ENCODE peak calls at places on chromosomes 5 and 9, in eight cellular contexts. K is tibial nerve; N is endodermal cell; R is adipocyte; D is SJSA1; Y is naive thymus-derived CD4-positive, alpha-beta T cell; W is uterus; P is psoas muscle. G is an unnamed sample. For H3K4me1, the result is how much of the 10 kb centered on the place peaks cover.

GRCh38 chr5:55141945-55142690 is 17.9 kb upstream of the GPX8 start:
- DNase-seq in N (no peak), P (no peak), K (no peak), W (no peak), R (no peak), Y (no peak), D (no peak), G (no peak)

GRCh38 chr9:84169240-84169639 is 171.3 kb downstream of the SLC28A3 start:
- DNase-seq in K (no peak), P (no peak), D (peak), Y (no peak), N (no peak), R (peak), W (no peak), G (no peak)

GRCh38 chr5:103057208-103058130 is 62.5 kb downstream of the GIN1 start:
- DNase-seq in N (peak), Y (no peak), R (no peak), D (no peak), P (no peak), W (no peak), K (no peak), G (no peak)

GRCh38 chr5:54215233-54215736 is 95.1 kb downstream of the ARL15 start:
- DNase-seq in N (peak), K (no peak), R (no peak), D (no peak), P (no peak), Y (no peak), W (no peak), G (no peak)

GRCh38 chr5:172145870-172146747 is 41.9 kb downstream of the STK10 start:
- DNase-seq in D (no peak), P (no peak), W (no peak), Y (no peak), N (peak), R (no peak), K (no peak), G (no peak)

GRCh38 chr9:135757356-135757755 is 55.4 kb downstream of the KCNT1 start:
- DNase-seq in K (no peak), P (peak), W (no peak), Y (no peak), N (no peak), R (no peak), D (no peak), G (no peak)

GRCh38 chr5:168653611-168654010 is 74.4 kb upstream of the PANK3 start:
- DNase-seq in Y (no peak), N (peak), W (no peak), D (no peak), R (peak), P (no peak), K (no peak), G (no peak)

GRCh38 chr9:115591584-115591984 is 473.6 kb upstream of the TNC start:
- DNase-seq in W (peak), R (peak), D (peak), N (peak), Y (no peak), P (peak), K (peak), G (peak)

GRCh38 chr5:55223988-55224240 is 3.2 kb downstream of the MCIDAS start:
- DNase-seq in D (no peak), P (no peak), Y (no peak), K (no peak), W (no peak), R (no peak), N (no peak), G (no peak)

GRCh38 chr5:1762878-1763547 is 36.6 kb downstream of the MRPL36 start:
- DNase-seq in R (no peak), N (peak), W (no peak), Y (no peak), P (no peak), D (peak), K (no peak), G (no peak)

GRCh38 chr9:89342213-89342612 is 23.9 kb downstream of the SECISBP2 start:
- DNase-seq in K (no peak), P (no peak), Y (no peak), D (no peak), R (no peak), N (no peak), W (no peak), G (no peak)

GRCh38 chr9:105128908-105129307 is 115.5 kb upstream of the SLC44A1 start:
- DNase-seq in D (no peak), W (no peak), Y (no peak), N (no peak), K (no peak), P (no peak), R (no peak), G (no peak)

GRCh38 chr5:8953911-8954310 is 592.0 kb downstream of the SEMA5A start:
- DNase-seq in R (peak), N (no peak), P (no peak), K (no peak), W (no peak), Y (no peak), D (no peak), G (no peak)
- H3K4me1 ChIP-seq in R (under half), N (under half), P (under half), K (under half), W (under half), Y (under half), D (under half), G (under half)

DNA sequence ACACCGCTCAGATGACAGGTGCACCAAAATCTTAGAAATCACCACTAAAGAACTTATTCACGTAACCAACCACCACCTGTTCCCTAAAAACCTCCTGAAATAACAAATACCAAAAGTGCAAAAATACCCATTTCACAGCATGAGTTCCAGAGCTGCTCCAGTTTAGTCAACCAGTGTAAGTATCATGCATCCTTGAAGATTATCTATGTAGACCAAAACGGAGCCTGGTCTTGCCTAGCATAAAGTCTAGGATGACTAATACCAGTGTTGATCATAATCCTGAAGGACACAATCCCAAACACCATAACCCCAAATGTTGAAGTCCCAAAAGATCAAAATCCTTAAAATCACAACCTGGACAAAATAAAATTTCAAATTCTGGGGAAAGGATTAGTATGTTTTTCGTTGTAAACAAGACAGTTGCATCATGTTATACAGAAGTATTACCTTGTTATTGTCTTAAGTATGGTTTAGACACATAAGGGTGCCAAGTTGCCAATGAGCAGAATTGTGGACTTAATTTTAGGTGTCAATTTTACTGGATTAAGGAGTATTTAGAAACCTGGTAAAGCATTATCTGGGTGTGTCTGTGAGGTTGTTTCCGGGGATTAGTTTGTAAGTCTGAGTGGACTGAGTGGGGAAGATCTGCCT is 18.1 kb downstream of the VCP start:
- DNase-seq in W (no peak), R (no peak), D (no peak), Y (no peak), P (no peak), N (no peak), K (no peak), G (no peak)
- H3K4me1 ChIP-seq in W (under half), R (under half), D (under half), Y (under half), P (under half), N (under half), K (under half), G (under half)

GRCh38 chr5:141973871-141974595 is 5.1 kb downstream of the RNF14 start:
- DNase-seq in K (no peak), Y (no peak), R (peak), W (no peak), N (no peak), D (peak), P (no peak), G (no peak)
- H3K4me1 ChIP-seq in K (under half), Y (under half), R (under half), W (under half), N (under half), D (under half), P (half or more), G (half or more)

GRCh38 chr9:137253717-137254623 is 1.2 kb upstream of the NELFB start:
- DNase-seq in P (no peak), Y (no peak), N (peak), W (no peak), R (peak), D (no peak), K (no peak), G (no peak)

GRCh38 chr9:137252555-137253506 is 1.7 kb downstream of the STPG3 start:
- DNase-seq in K (no peak), R (no peak), N (peak), P (no peak), Y (no peak), D (no peak), W (no peak), G (no peak)

GRCh38 chr9:137251490-137252268 is 593 bp downstream of the STPG3 start:
- DNase-seq in Y (no peak), D (no peak), R (no peak), N (no peak), K (no peak), W (no peak), P (no peak), G (no peak)

GRCh38 chr9:137250329-137251193 is 525 bp upstream of the STPG3 start:
- DNase-seq in W (no peak), Y (no peak), N (no peak), P (no peak), D (no peak), K (no peak), R (no peak), G (no peak)

DNA sequence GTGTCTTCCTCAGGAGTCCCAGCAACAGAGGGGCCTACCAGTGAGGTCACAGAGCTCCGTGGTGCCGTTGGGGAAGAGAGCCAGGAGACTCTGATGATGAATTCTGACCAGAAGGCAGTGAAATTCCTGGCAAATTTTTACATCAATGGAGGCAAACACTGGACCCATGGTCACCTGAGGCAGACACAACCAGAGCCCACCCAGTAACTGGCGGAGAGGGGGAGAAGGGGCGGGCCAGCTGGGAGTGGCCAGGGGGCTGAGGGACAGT is at the start of gene STPG3:
- DNase-seq in P (no peak), N (no peak), W (no peak), Y (no peak), R (no peak), D (no peak), K (no peak), G (no peak)
- H3K4me1 ChIP-seq in P (under half), N (under half), W (under half), Y (under half), R (under half), D (under half), K (under half), G (under half)

GRCh38 chr9:129139233-129139992 is 28.2 kb downstream of the PTPA start:
- DNase-seq in P (peak), D (peak), R (peak), W (peak), Y (peak), K (peak), N (peak), G (peak)
- H3K4me1 ChIP-seq in P (half or more), D (half or more), R (half or more), W (under half), Y (under half), K (half or more), N (under half), G (under half)

GRCh38 chr9:134328841-134329575 is 2.8 kb downstream of the RXRA start:
- DNase-seq in N (no peak), P (peak), R (no peak), W (peak), Y (no peak), D (no peak), K (peak), G (peak)
- H3K4me1 ChIP-seq in N (under half), P (half or more), R (half or more), W (under half), Y (under half), D (under half), K (half or more), G (half or more)

GRCh38 chr5:132479073-132479811 is 11.3 kb downstream of the IRF1 start:
- DNase-seq in P (no peak), N (no peak), K (no peak), Y (no peak), R (no peak), D (no peak), W (no peak), G (no peak)
- H3K4me1 ChIP-seq in P (under half), N (under half), K (under half), Y (half or more), R (under half), D (under half), W (under half), G (half or more)

DNA sequence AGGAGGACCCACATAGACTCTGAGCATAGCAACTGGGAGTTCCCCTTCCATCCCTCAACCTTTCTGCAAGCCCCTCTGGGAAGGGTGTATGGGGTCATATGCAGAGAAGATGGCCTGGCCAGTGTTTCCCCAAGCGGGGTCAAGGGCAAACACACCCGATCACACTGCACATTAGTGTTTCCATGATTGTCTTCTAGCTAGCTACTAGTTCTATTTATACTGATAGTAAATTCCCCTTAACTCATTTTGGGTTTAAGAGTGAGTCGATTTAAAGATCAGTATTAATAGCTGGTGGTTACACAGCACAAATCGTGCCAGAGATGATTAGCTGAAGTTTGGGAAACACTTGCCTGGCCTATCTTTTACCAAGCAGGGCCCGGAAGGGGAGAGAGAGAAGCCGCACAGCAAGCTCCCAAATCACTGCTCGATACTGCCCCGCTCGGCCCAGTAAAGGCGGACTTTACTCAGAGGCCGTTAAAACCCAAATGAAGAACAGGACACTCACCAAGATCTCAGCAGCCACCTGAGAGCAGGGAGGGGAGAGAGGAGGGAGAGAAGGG is 29.4 kb upstream of the TNIP1 start:
- DNase-seq in K (no peak), R (no peak), Y (no peak), P (no peak), N (no peak), D (no peak), W (no peak), G (peak)
- H3K4me1 ChIP-seq in K (under half), R (half or more), Y (under half), P (half or more), N (under half), D (under half), W (under half), G (under half)

GRCh38 chr5:5061836-5062235 is 78.3 kb upstream of the ADAMTS16 start:
- DNase-seq in P (no peak), Y (no peak), W (no peak), N (no peak), K (no peak), R (no peak), D (no peak), G (no peak)
- H3K4me1 ChIP-seq in P (under half), Y (under half), W (under half), N (under half), K (under half), R (under half), D (under half), G (under half)

G was measured in heart left ventricle.